ENCODE peak calls at places on chromosomes 5 and 9, in four cellular contexts. X, P, B and H are unnamed samples.

GRCh38 chr5:82106207-82106606 is 134.4 kb downstream of the ATG10 start:
- DNase-seq in X (no peak), P (no peak), B (peak), H (no peak)

GRCh38 chr5:78634634-78635033 is 13.9 kb downstream of the LHFPL2 start:
- DNase-seq in X (no peak), P (no peak), B (peak), H (no peak)

GRCh38 chr5:172266071-172266675 is 17.4 kb downstream of the UBTD2 start:
- DNase-seq in X (no peak), P (no peak), B (no peak), H (no peak)

GRCh38 chr5:132407970-132408369 is 38.5 kb downstream of the SLC22A5 start:
- DNase-seq in X (no peak), P (peak), B (no peak), H (no peak)

GRCh38 chr5:172910828-172911627 is 48.2 kb upstream of the RPL26L1 start:
- DNase-seq in X (no peak), P (peak), B (no peak), H (peak)

GRCh38 chr9:97689401-97689800 is 7.7 kb downstream of the XPA start:
- DNase-seq in X (no peak), P (peak), B (no peak), H (no peak)

GRCh38 chr9:128051932-128052734 is 15.0 kb downstream of the NAIF1 start:
- DNase-seq in X (no peak), P (no peak), B (no peak), H (no peak)

GRCh38 chr5:173197375-173197891 is 37.6 kb downstream of the NKX2-5 start:
- DNase-seq in X (no peak), P (peak), B (no peak), H (no peak)

GRCh38 chr9:133054966-133055365 is 6.8 kb upstream of the CEL start:
- DNase-seq in X (no peak), P (peak), B (no peak), H (no peak)

GRCh38 chr5:148070621-148071020 is 6.8 kb downstream of the SPINK5 start:
- DNase-seq in X (no peak), P (no peak), B (no peak), H (no peak)

GRCh38 chr9:135692410-135692809 is 6.9 kb downstream of the SOHLH1 start:
- DNase-seq in X (no peak), P (no peak), B (no peak), H (no peak)

GRCh38 chr9:4167728-4168127 is 132.1 kb downstream of the GLIS3 start:
- DNase-seq in X (no peak), P (no peak), B (no peak), H (no peak)

GRCh38 chr5:149271717-149272558 is at the start of gene AFAP1L1:
- DNase-seq in X (no peak), P (peak), B (peak), H (no peak)

GRCh38 chr5:180790020-180790419 is 12.6 kb downstream of the MGAT1 start:
- DNase-seq in X (no peak), P (no peak), B (no peak), H (no peak)

GRCh38 chr5:95533761-95534160 is 21.0 kb downstream of the SKIC3 start:
- DNase-seq in X (no peak), P (no peak), B (no peak), H (no peak)

GRCh38 chr9:93061791-93062299 is 3.3 kb downstream of the SUSD3 start:
- DNase-seq in X (no peak), P (no peak), B (no peak), H (peak)

GRCh38 chr5:73296772-73297171 is 123.8 kb downstream of the TMEM174 start:
- DNase-seq in X (no peak), P (no peak), B (no peak), H (no peak)

GRCh38 chr9:21579209-21579608 is 97.1 kb upstream of the IFNE start:
- DNase-seq in X (no peak), P (peak), B (no peak), H (no peak)

GRCh38 chr5:159206818-159207217 is 2.5 kb downstream of the RNF145 start:
- DNase-seq in X (no peak), P (no peak), B (no peak), H (no peak)

GRCh38 chr5:15694694-15695093 is 194.7 kb downstream of the FBXL7 start:
- DNase-seq in X (no peak), P (peak), B (no peak), H (no peak)

GRCh38 chr5:66989286-66989685 is 207.3 kb downstream of the CD180 start:
- DNase-seq in X (no peak), P (peak), B (no peak), H (peak)

GRCh38 chr9:106869458-106869857 is 6.5 kb downstream of the ZNF462 start:
- DNase-seq in X (no peak), P (peak), B (no peak), H (no peak)

GRCh38 chr5:8770431-8770830 is 775.4 kb downstream of the SEMA5A start:
- DNase-seq in X (no peak), P (no peak), B (no peak), H (no peak)

GRCh38 chr9:130243015-130243881 is 22.3 kb upstream of the HMCN2 start:
- DNase-seq in X (no peak), P (peak), B (peak), H (no peak)

GRCh38 chr9:104743377-104743985 is 4.0 kb upstream of the NIPSNAP3A start:
- DNase-seq in X (peak), P (peak), B (peak), H (no peak)

GRCh38 chr9:28212979-28213378 is 639.7 kb upstream of the C9orf72 start:
- DNase-seq in X (peak), P (peak), B (peak), H (peak)

DNA sequence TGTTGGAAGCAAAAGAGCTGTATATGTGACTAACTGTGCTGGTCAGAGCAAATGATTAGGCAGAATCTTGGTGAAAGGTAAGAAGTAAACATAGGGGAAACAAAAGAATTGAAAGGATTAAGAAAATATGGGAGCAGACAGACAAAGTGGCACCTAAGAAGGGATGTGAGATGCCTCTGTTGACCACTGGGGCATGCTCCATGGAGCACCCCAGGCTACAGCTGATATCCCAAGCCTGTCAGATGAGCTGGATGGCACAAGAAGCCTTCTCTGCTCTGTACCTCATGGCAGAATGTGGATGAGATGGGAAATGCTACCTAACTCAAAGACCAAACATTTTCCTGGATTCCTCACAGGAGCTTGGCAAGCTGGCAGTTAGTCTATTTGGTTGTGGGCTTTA is 89.3 kb upstream of the SLIT3 start:
- DNase-seq in X (no peak), P (no peak), B (no peak), H (no peak)
- TF ChIP-seq CTCF in X (no peak), P (no peak), B (no peak), H (peak)

GRCh38 chr5:36876965-36877666 is 547 bp downstream of the NIPBL start:
- DNase-seq in X (no peak), P (peak), B (peak), H (no peak)

GRCh38 chr5:36875051-36875788 is 1.3 kb upstream of the NIPBL start:
- DNase-seq in X (no peak), P (peak), B (peak), H (no peak)

GRCh38 chr5:36874465-36874864 is 2.1 kb upstream of the NIPBL start:
- DNase-seq in X (no peak), P (no peak), B (peak), H (no peak)

GRCh38 chr5:36876389-36876964 is at the start of gene NIPBL:
- DNase-seq in X (no peak), P (peak), B (peak), H (no peak)

DNA sequence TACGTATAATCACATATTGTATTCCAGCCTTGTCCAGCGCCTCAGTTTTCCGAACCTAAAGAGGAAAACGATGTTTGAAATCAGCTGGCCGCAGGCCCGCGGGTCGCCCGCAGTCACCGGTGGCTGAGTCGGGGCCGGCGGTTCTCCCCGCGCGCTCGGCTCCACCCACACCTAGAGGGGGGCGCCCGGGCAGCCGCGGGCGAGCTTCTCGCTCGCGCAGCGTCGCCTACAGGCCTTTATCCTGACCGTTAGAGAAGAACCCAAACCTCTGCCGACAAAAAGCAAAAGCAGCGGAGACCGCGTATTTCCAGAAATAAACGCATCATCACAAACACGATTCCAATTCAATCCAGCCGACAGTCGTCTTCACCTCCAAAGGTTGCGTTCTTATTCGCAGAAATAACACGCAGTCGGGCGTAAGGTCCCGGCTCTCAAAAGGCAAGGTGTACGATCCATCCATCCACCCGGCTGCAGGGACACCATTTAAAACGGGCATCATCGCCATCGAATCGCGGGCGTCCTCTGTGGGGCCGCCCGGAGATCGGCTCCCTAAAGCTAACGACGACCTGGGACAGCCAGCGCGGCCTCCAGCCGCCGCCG is 680 bp upstream of the NIPBL start:
- DNase-seq in X (no peak), P (peak), B (peak), H (no peak)
- TF ChIP-seq CTCF in X (peak), P (peak), B (peak), H (peak)

DNA sequence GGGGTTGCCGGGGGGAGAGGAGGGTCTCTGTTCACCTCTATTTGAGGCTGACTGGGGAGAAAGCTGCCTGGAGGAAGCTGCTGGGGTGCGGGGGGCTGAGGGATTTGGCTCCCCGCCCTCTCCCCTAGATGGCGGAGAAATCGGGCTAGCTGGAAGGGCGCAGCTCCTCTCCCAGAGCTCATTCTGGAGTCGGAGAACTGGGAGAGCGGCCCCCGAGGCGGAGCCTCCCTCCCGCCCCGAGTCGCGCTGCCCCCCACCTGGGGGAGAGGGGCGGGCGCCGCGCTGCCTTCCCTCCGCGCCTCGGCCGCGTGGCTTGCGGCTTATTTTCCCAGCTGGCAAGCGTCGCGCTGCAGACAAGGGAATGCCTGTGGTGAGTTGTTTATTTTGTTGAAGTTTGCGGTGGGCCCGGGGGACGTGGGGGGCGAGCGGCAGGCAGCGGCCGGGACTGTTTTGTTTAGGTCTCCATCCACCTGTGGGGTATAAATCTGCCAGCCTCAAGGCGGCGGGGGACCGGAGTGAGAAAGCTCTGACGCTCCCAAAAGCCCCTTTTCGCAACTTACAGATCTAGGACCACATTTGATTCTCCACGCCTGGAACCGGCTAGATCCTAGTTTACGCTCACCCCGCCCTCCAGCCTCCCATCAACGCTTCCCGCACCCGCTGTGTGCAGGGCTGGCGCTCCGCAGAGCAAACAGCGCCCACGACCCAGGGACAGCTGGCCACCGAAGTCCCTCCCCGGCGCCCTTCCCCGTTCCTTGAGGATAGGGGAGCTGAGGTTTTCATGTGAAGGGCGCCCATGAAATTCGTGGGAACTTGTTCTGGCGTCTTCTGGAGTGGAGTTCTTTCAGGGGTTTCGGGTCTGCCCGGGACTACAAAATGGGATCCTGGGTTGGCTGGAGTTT is 4.0 kb upstream of the RGMB start:
- DNase-seq in X (no peak), P (peak), B (peak), H (no peak)
- TF ChIP-seq CTCF in X (peak), P (peak), B (peak), H (no peak)

GRCh38 chr9:36980148-36980974 is 53.7 kb downstream of the PAX5 start:
- DNase-seq in X (no peak), P (no peak), B (peak), H (no peak)
- TF ChIP-seq CTCF in X (no peak), P (no peak), B (peak), H (peak)

GRCh38 chr9:124419832-124420489 is 4.7 kb upstream of the PSMB7 start:
- DNase-seq in X (no peak), P (no peak), B (no peak), H (no peak)
- TF ChIP-seq CTCF in X (no peak), P (no peak), B (no peak), H (no peak)